ENCODE peak calls at places on chromosomes 13 and 19, in ten cellular contexts. B is tibial artery, D is A549, U is AG04449, Y is mucosa of descending colon, O is BJ, X is MM.1S, V is mesendoderm, F is fibroblast of the aortic adventitia, A is adipocyte. R is an unnamed sample.

GRCh38 chr13:36999054-36999927 is at the start of gene ALG5:
- DNase-seq in B (peak), F (peak), X (peak), A (peak), Y (peak), D (peak), U (no peak), V (peak), O (no peak), R (peak)

GRCh38 chr13:110366733-110367132 is 59.6 kb downstream of the COL4A2 start:
- DNase-seq in X (no peak), D (no peak), O (no peak), Y (no peak), A (no peak), V (no peak), B (no peak), F (no peak), U (no peak), R (no peak)

GRCh38 chr13:28356506-28357064 is 138.3 kb downstream of the FLT1 start:
- DNase-seq in A (peak), U (no peak), F (no peak), V (peak), Y (no peak), D (no peak), X (no peak), O (peak), B (no peak), R (peak)

GRCh38 chr19:34375598-34375997 is 10.6 kb downstream of the GPI start:
- DNase-seq in F (no peak), O (no peak), D (no peak), B (no peak), U (no peak), V (no peak), Y (no peak), X (no peak), A (no peak), R (no peak)

GRCh38 chr13:27171244-27171829 is at the start of gene USP12:
- DNase-seq in U (no peak), Y (no peak), D (no peak), X (peak), F (no peak), V (peak), O (no peak), A (peak), B (no peak), R (peak)

GRCh38 chr13:18946738-18947137 is 234.9 kb downstream of the TUBA3C start:
- DNase-seq in A (no peak), B (no peak), F (no peak), V (no peak), O (no peak), U (no peak), X (no peak), Y (no peak), D (no peak), R (no peak)

GRCh38 chr19:3047307-3048189 is 14.7 kb downstream of the TLE5 start:
- DNase-seq in U (no peak), F (peak), O (no peak), B (peak), V (peak), D (peak), A (peak), Y (peak), X (peak), R (peak)

GRCh38 chr19:571127-571974 is 1.0 kb upstream of the BSG start:
- DNase-seq in V (peak), Y (peak), X (peak), F (peak), D (no peak), U (no peak), O (no peak), A (peak), B (no peak), R (no peak)

GRCh38 chr19:2558543-2558942 is 82.6 kb downstream of the GADD45B start:
- DNase-seq in U (no peak), D (no peak), F (no peak), V (no peak), Y (no peak), B (no peak), A (no peak), X (no peak), O (no peak), R (no peak)

GRCh38 chr13:30169442-30169841 is 137.9 kb downstream of the KATNAL1 start:
- DNase-seq in X (peak), D (no peak), A (no peak), O (no peak), Y (no peak), F (peak), B (no peak), V (no peak), U (no peak), R (no peak)

GRCh38 chr13:76816394-76816793 is 69.8 kb downstream of the KCTD12 start:
- DNase-seq in X (peak), V (no peak), U (no peak), O (no peak), A (no peak), Y (no peak), B (no peak), D (no peak), F (no peak), R (no peak)

GRCh38 chr19:2252481-2253105 is 3.5 kb downstream of the AMH start:
- DNase-seq in F (no peak), A (no peak), V (no peak), U (no peak), D (no peak), O (no peak), B (no peak), X (no peak), Y (no peak), R (no peak)

GRCh38 chr13:50025446-50025845 is 10.2 kb downstream of the KCNRG start:
- DNase-seq in O (no peak), U (no peak), B (no peak), V (no peak), D (no peak), X (no peak), F (peak), Y (no peak), A (peak), R (peak)

GRCh38 chr19:52646571-52647222 is 8.5 kb upstream of the ZNF83 start:
- DNase-seq in F (no peak), U (no peak), D (no peak), Y (no peak), B (no peak), O (no peak), A (no peak), V (no peak), X (no peak), R (no peak)

GRCh38 chr13:65143920-65144319 is 2086.2 kb downstream of the PCDH9 start:
- DNase-seq in D (no peak), V (no peak), Y (no peak), A (no peak), F (no peak), X (no peak), U (no peak), O (no peak), B (no peak), R (no peak)

GRCh38 chr19:23118400-23118799 is 1.6 kb downstream of the ZNF730 start:
- DNase-seq in V (peak), D (no peak), A (no peak), F (no peak), B (no peak), U (no peak), X (no peak), O (no peak), Y (no peak), R (no peak)

DNA sequence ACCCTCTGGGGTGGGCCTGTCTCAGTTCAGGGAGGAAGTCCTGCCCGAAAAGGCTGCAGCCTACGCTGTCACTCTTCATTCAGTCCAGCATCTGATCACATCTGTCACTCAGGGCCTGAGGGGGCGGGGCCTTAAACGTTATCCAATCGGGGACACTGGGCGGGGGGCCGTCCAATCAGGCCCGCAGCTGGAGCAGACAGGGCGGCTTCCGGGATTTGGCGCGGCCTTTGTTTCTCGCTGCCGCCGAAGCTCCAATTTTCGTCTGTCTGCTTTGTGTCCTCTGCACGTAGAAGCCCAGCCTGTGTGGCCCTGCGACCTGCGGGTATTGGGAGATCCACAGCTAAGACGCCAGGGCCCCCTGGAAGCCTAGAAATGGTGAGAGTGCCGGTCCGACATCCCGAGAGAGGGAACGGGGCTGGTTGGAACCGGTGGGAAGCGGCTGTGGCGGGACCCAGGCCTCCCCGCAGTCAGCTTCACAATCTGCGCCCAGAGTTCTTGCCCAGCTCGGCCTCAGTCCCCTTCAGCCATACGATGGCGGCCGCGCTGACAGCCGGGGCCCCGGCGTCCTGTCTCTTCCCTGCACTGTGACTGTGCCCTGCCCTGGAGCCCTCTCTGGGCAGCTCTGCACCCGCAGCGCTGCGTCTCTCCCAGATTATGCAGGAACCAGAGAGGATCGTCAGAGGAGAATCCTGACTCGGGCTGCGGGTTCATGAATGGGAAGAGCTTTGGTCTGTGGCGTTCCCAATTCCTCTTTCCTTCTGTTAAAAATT is at the start of gene ZNF730:
- DNase-seq in D (no peak), O (peak), Y (peak), X (peak), A (peak), V (peak), B (no peak), F (peak), U (peak), R (peak)
- H3K4me3 ChIP-seq in D (no peak), O (peak), Y (no peak), X (no peak), A (peak), V (peak), B (peak), F (peak), U (peak), R (peak)

DNA sequence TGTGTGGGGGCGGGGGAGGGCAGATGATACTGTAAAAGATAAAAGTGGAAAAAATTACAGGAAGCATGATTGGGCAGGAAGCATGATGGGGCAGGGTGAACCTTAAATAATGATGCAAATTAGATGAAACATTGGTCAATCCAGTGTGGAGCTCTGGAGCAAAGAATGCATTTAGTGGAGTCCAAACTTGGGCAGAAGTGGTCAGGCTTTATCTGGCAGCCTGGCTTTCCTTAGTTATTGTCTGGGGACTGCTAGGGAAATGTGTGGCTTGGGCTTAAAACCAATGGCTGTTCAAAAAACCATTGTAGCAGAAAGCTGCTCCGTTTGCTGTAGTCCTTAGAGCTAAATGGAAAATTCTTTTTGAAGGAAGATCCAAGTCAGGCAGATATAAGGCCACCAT is 1077.3 kb upstream of the MIR17HG start:
- DNase-seq in Y (no peak), F (peak), D (no peak), U (no peak), O (no peak), V (no peak), X (no peak), A (no peak), B (no peak), R (peak)
- H3K4me3 ChIP-seq in Y (no peak), F (no peak), D (no peak), U (no peak), O (no peak), V (no peak), X (no peak), A (peak), B (no peak), R (no peak)

GRCh38 chr19:47661571-47661970 is 51.7 kb upstream of the EHD2 start:
- DNase-seq in U (no peak), X (no peak), D (no peak), B (no peak), F (peak), V (no peak), O (no peak), A (no peak), Y (no peak), R (peak)

GRCh38 chr19:47663435-47663910 is 49.7 kb upstream of the EHD2 start:
- DNase-seq in X (no peak), O (peak), B (no peak), Y (no peak), F (peak), U (peak), D (no peak), V (no peak), A (peak), R (peak)

GRCh38 chr19:47661161-47661560 is 52.1 kb upstream of the EHD2 start:
- DNase-seq in U (no peak), O (no peak), Y (no peak), B (peak), F (peak), D (no peak), V (no peak), A (no peak), X (no peak), R (peak)

GRCh38 chr19:47660435-47660832 is 51.5 kb downstream of the BICRA start:
- DNase-seq in Y (peak), U (no peak), O (no peak), F (no peak), V (no peak), X (no peak), A (no peak), D (no peak), B (no peak), R (no peak)

GRCh38 chr19:47663911-47664771 is 49.1 kb upstream of the EHD2 start:
- DNase-seq in F (peak), D (peak), U (peak), B (peak), V (peak), O (peak), X (no peak), Y (peak), A (peak), R (peak)
- H3K4me3 ChIP-seq in F (peak), D (no peak), U (peak), B (no peak), V (no peak), O (no peak), X (no peak), Y (no peak), A (peak), R (peak)

DNA sequence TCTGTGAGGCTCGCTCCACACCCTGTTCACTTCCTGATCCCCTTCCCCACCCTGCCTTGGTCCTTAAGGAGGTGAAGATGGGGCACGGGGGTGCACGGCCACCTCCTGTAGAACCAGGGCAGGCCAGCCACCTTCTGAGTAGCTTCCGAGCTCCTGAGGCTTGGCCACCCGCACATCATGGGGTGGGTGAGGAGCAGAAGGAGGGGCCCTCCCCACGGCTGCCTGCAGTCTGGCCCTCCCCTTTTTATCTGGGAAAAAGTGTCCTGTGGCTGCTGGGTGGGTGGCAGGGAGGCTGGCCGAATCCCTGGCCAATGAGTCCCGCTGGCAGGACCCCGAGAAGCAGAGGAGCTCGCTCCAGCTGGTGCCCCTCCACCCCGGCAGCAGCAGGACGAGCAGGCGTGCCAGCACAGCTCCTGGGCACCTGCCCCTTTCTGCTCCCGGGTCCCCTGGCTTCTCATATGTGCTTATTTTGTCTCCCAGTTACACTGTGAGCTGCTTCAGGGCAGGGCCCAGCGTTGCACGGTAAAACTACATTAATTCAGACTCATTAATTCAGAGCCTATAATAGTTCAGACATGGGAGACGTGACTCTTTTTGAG is 135.0 kb downstream of the KDM4B start:
- DNase-seq in O (no peak), Y (no peak), U (no peak), D (no peak), V (no peak), F (no peak), X (no peak), A (no peak), B (no peak), R (no peak)
- H3K4me3 ChIP-seq in O (no peak), Y (no peak), U (no peak), D (no peak), V (no peak), F (no peak), X (no peak), A (no peak), B (no peak), R (no peak)

R was measured in AG10803.